ENCODE peak calls at places on chromosomes 2 and 18, in ten cellular contexts. M is upper lobe of left lung; S is GM23248; J is HCT116; G is mesenchymal stem cell; Z is ovary; I is right atrium auricular region; O is cardiac muscle cell; U is CD8-positive, alpha-beta memory T cell; F is sigmoid colon. C is an unnamed sample. For H3K9me3, the result is how much of the 10 kb centered on the place peaks cover.

GRCh38 chr2:165406053-165406628 is 63.4 kb upstream of the CSRNP3 start:
- DNase-seq in M (no peak), S (peak), J (no peak), G (peak), Z (no peak), I (no peak), O (no peak), U (no peak), F (no peak), C (no peak)

GRCh38 chr2:224937887-224938286 is 104.4 kb downstream of the DOCK10 start:
- DNase-seq in M (no peak), S (no peak), J (no peak), G (no peak), Z (no peak), I (no peak), O (no peak), U (no peak), F (no peak), C (no peak)

GRCh38 chr2:239266779-239267410 is 133.9 kb downstream of the HDAC4 start:
- DNase-seq in M (no peak), S (no peak), J (no peak), G (no peak), Z (no peak), I (peak), O (no peak), U (no peak), F (peak), C (peak)

GRCh38 chr2:56008661-56009411 is 85.3 kb upstream of the EFEMP1 start:
- DNase-seq in M (no peak), S (peak), J (no peak), G (peak), Z (peak), I (peak), O (peak), U (no peak), F (peak), C (peak)

GRCh38 chr18:48182779-48183178 is 226.4 kb downstream of the ZBTB7C start:
- DNase-seq in M (no peak), S (no peak), J (no peak), G (no peak), Z (no peak), I (no peak), O (no peak), U (no peak), F (no peak), C (no peak)

GRCh38 chr2:17877811-17878221 is 651 bp upstream of the KCNS3 start:
- DNase-seq in M (peak), S (peak), J (no peak), G (peak), Z (no peak), I (no peak), O (peak), U (no peak), F (no peak), C (no peak)

GRCh38 chr2:74548919-74549684 is 4.6 kb downstream of the LOXL3 start:
- DNase-seq in M (peak), S (peak), J (no peak), G (peak), Z (peak), I (peak), O (peak), U (no peak), F (peak), C (no peak)

GRCh38 chr18:42087876-42088275 is 132.8 kb downstream of the PIK3C3 start:
- DNase-seq in M (no peak), S (no peak), J (no peak), G (no peak), Z (no peak), I (no peak), O (no peak), U (no peak), F (no peak), C (no peak)

GRCh38 chr2:118202707-118203303 is 114.5 kb downstream of the INSIG2 start:
- DNase-seq in M (no peak), S (peak), J (no peak), G (peak), Z (no peak), I (no peak), O (peak), U (peak), F (no peak), C (no peak)

GRCh38 chr2:102147935-102148334 is 5.4 kb downstream of the IL1R1 start:
- DNase-seq in M (no peak), S (peak), J (no peak), G (peak), Z (no peak), I (peak), O (no peak), U (no peak), F (no peak), C (no peak)

GRCh38 chr2:15768142-15769088 is 171.9 kb upstream of the MYCN start:
- DNase-seq in M (no peak), S (no peak), J (no peak), G (no peak), Z (no peak), I (no peak), O (no peak), U (no peak), F (no peak), C (no peak)

GRCh38 chr2:28721601-28722191 is 29.9 kb upstream of the PPP1CB start:
- DNase-seq in M (no peak), S (no peak), J (no peak), G (no peak), Z (no peak), I (no peak), O (no peak), U (no peak), F (no peak), C (no peak)

GRCh38 chr2:156021326-156022040 is 311.0 kb downstream of the NR4A2 start:
- DNase-seq in M (no peak), S (no peak), J (peak), G (no peak), Z (no peak), I (no peak), O (no peak), U (no peak), F (no peak), C (no peak)

GRCh38 chr2:63055510-63056308 is 5.1 kb downstream of the OTX1 start:
- DNase-seq in M (no peak), S (peak), J (no peak), G (peak), Z (no peak), I (no peak), O (peak), U (no peak), F (peak), C (no peak)
- H3K4me3 ChIP-seq in M (no peak), S (peak), J (no peak), G (peak), Z (no peak), I (peak), O (no peak), U (no peak), F (peak), C (peak)

GRCh38 chr2:144256996-144257707 is 262.8 kb downstream of the ZEB2 start:
- DNase-seq in M (no peak), S (peak), J (no peak), G (no peak), Z (no peak), I (no peak), O (no peak), U (no peak), F (no peak), C (no peak)

GRCh38 chr2:144258154-144258553 is 261.8 kb downstream of the ZEB2 start:
- DNase-seq in M (no peak), S (no peak), J (no peak), G (no peak), Z (no peak), I (no peak), O (no peak), U (no peak), F (no peak), C (no peak)

GRCh38 chr2:144253743-144254142 is 266.2 kb downstream of the ZEB2 start:
- DNase-seq in M (no peak), S (no peak), J (no peak), G (no peak), Z (no peak), I (no peak), O (no peak), U (no peak), F (no peak), C (no peak)

GRCh38 chr2:144252694-144253093 is 267.2 kb downstream of the ZEB2 start:
- DNase-seq in M (no peak), S (no peak), J (no peak), G (no peak), Z (no peak), I (no peak), O (no peak), U (no peak), F (no peak), C (no peak)

GRCh38 chr2:144254342-144255235 is 265.3 kb downstream of the ZEB2 start:
- DNase-seq in M (no peak), S (no peak), J (no peak), G (no peak), Z (no peak), I (no peak), O (no peak), U (no peak), F (no peak), C (no peak)
- H3K9me3 ChIP-seq in M (under half), S (under half), J (under half), G (under half), Z (under half), I (under half), O (under half), U (under half), F (under half), C (under half)

GRCh38 chr2:226970362-226970761 is 134.5 kb downstream of the RHBDD1 start:
- DNase-seq in M (no peak), S (peak), J (no peak), G (no peak), Z (no peak), I (no peak), O (no peak), U (no peak), F (no peak), C (no peak)
- H3K4me3 ChIP-seq in M (no peak), S (peak), J (no peak), G (no peak), Z (peak), I (no peak), O (no peak), U (no peak), F (peak), C (no peak)

DNA sequence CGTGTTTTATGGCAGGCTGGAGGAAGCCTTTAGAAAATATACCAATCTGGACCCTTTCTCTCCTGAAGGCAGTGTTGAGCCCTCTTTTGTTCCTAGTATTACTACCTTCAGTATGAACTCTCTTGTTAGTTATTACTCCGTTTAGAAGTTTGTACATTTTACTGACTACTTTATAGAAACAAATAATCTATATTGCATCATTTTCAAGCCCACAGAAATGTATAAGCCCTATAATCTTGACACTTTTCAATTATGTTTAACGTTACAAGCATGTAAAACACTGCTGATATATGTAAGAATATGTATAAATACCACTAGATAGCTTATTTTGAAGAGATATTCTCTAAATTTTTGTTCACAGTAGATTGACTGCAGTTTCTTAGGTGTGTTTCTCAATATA is 64.0 kb downstream of the SLC25A12 start:
- DNase-seq in M (no peak), S (no peak), J (no peak), G (no peak), Z (no peak), I (no peak), O (no peak), U (no peak), F (no peak), C (no peak)
- H3K9me3 ChIP-seq in M (under half), S (under half), J (under half), G (under half), Z (under half), I (under half), O (under half), U (under half), F (under half), C (under half)

GRCh38 chr18:3930126-3931012 is 480.4 kb downstream of the TGIF1 start:
- DNase-seq in M (no peak), S (no peak), J (no peak), G (no peak), Z (no peak), I (no peak), O (no peak), U (no peak), F (no peak), C (no peak)
- H3K4me3 ChIP-seq in M (no peak), S (no peak), J (no peak), G (no peak), Z (no peak), I (no peak), O (no peak), U (no peak), F (no peak), C (no peak)

C was measured in suprapubic skin.